ENCODE peak calls at places on chromosomes 3 and 15, in six cellular contexts. I is HAP-1, C is T-cell, E is GM23338, V is KG1, R is activated T-cell treated with anti-CD3 and anti-CD28 coated beads for 4 hours. O is an unnamed sample.

GRCh38 chr3:150922611-150923010 is 17.4 kb upstream of the MINDY4B start:
- DNase-seq in I (peak; percentile 70), C (no peak), E (peak; percentile 84), V (no peak), R (no peak), O (no peak)

GRCh38 chr3:60114191-60114590 is 1064.4 kb upstream of the CFAP20DC start:
- DNase-seq in I (no peak), C (no peak), E (no peak), V (no peak), R (no peak), O (no peak)

GRCh38 chr3:107662586-107662985 is 139.8 kb downstream of the BBX start:
- DNase-seq in I (no peak), C (no peak), E (no peak), V (no peak), R (no peak), O (no peak)

GRCh38 chr15:77599899-77600298 is 32.8 kb downstream of the LINGO1 start:
- DNase-seq in I (peak; percentile 77), C (no peak), E (peak; percentile 75), V (no peak), R (no peak), O (no peak)

GRCh38 chr3:141237701-141238521 is 6.3 kb downstream of the PXYLP1 start:
- DNase-seq in I (no peak), C (no peak), E (no peak), V (no peak), R (no peak), O (no peak)

GRCh38 chr3:129045675-129046036 is 14.9 kb upstream of the GP9 start:
- DNase-seq in I (no peak), C (peak; percentile 11), E (peak; percentile 79), V (no peak), R (no peak), O (peak; percentile 38)

GRCh38 chr3:195044411-195044810 is 226.5 kb downstream of the XXYLT1 start:
- DNase-seq in I (no peak), C (no peak), E (no peak), V (no peak), R (no peak), O (no peak)

GRCh38 chr3:186614266-186614596 is 1.4 kb downstream of the AHSG start:
- DNase-seq in I (no peak), C (no peak), E (no peak), V (no peak), R (no peak), O (no peak)

GRCh38 chr15:89305395-89305794 is 29.2 kb downstream of the POLG start:
- DNase-seq in I (no peak), C (no peak), E (no peak), V (no peak), R (no peak), O (no peak)

GRCh38 chr3:138137901-138138300 is 5.7 kb upstream of the A4GNT start:
- DNase-seq in I (no peak), C (no peak), E (no peak), V (no peak), R (no peak), O (no peak)

GRCh38 chr15:33293619-33294309 is 17.0 kb upstream of the RYR3 start:
- DNase-seq in I (no peak), C (no peak), E (peak; percentile 21), V (no peak), R (no peak), O (no peak)

GRCh38 chr3:56052219-56052618 is 416.0 kb downstream of the ERC2 start:
- DNase-seq in I (no peak), C (no peak), E (no peak), V (no peak), R (no peak), O (no peak)

GRCh38 chr3:45795882-45796765 is at the start of gene SLC6A20:
- DNase-seq in I (no peak), C (no peak), E (peak; percentile 72), V (no peak), R (no peak), O (peak; percentile 36)

GRCh38 chr3:11508346-11509174 is 135.2 kb downstream of the VGLL4 start:
- DNase-seq in I (no peak), C (no peak), E (no peak), V (no peak), R (no peak), O (no peak)

GRCh38 chr3:21390856-21391255 is 360.2 kb downstream of the ZNF385D start:
- DNase-seq in I (no peak), C (no peak), E (peak; percentile 3), V (no peak), R (no peak), O (no peak)

GRCh38 chr3:14687360-14687759 is 12.4 kb downstream of the C3orf20 start:
- DNase-seq in I (no peak), C (no peak), E (peak; percentile 12), V (no peak), R (no peak), O (no peak)

GRCh38 chr15:55056500-55056899 is 140.2 kb downstream of the RSL24D1 start:
- DNase-seq in I (no peak), C (no peak), E (no peak), V (no peak), R (no peak), O (no peak)

GRCh38 chr3:4416961-4417360 is 50.1 kb downstream of the SUMF1 start:
- DNase-seq in I (no peak), C (no peak), E (no peak), V (no peak), R (no peak), O (no peak)

GRCh38 chr3:167228135-167228534 is 152.0 kb downstream of the ZBBX start:
- DNase-seq in I (no peak), C (no peak), E (no peak), V (no peak), R (no peak), O (no peak)

GRCh38 chr3:24686764-24687163 is 192.1 kb upstream of the THRB start:
- DNase-seq in I (no peak), C (no peak), E (no peak), V (no peak), R (no peak), O (peak; percentile 63)

GRCh38 chr15:36356978-36357582 is 222.3 kb upstream of the CDIN1 start:
- DNase-seq in I (no peak), C (no peak), E (no peak), V (no peak), R (no peak), O (no peak)

O was measured in immature natural killer cell.